ENCODE peak calls at places on chromosomes 5 and 9, in four cellular contexts. One of them, this sample, is unnamed.

GRCh38 chr5:135025730-135026644 is 8.0 kb downstream of the PITX1 start:
- DNase-seq in hippocampal formation: no peak
- DNase-seq in A549: no peak
- DNase-seq in tibial artery: no peak
- DNase-seq in this sample: no peak

GRCh38 chr5:67383451-67383850 is 186.9 kb upstream of the CD180 start:
- DNase-seq in hippocampal formation: no peak
- DNase-seq in A549: no peak
- DNase-seq in tibial artery: no peak
- DNase-seq in this sample: no peak

GRCh38 chr9:120978987-120979386 is 52.4 kb upstream of the TRAF1 start:
- DNase-seq in hippocampal formation: no peak
- DNase-seq in A549: no peak
- DNase-seq in tibial artery: no peak
- DNase-seq in this sample: no peak

GRCh38 chr5:141875795-141876627 is 2.2 kb downstream of the PCDH1 start:
- DNase-seq in hippocampal formation: no peak
- DNase-seq in A549: no peak
- DNase-seq in tibial artery: peak; percentile 73
- DNase-seq in this sample: peak; percentile 42

GRCh38 chr5:140259509-140259908 is 43.4 kb downstream of the PFDN1 start:
- DNase-seq in hippocampal formation: no peak
- DNase-seq in A549: no peak
- DNase-seq in tibial artery: no peak
- DNase-seq in this sample: no peak

GRCh38 chr5:106392766-106393165 is 1278.0 kb downstream of the EFNA5 start:
- DNase-seq in hippocampal formation: no peak
- DNase-seq in A549: no peak
- DNase-seq in tibial artery: no peak
- DNase-seq in this sample: no peak

GRCh38 chr5:160128632-160129031 is 9.4 kb upstream of the PWWP2A start:
- DNase-seq in hippocampal formation: no peak
- DNase-seq in A549: no peak
- DNase-seq in tibial artery: no peak
- DNase-seq in this sample: no peak

GRCh38 chr5:91074615-91075014 is 308.5 kb downstream of the ARRDC3 start:
- DNase-seq in hippocampal formation: no peak
- DNase-seq in A549: peak; percentile 12
- DNase-seq in tibial artery: no peak
- DNase-seq in this sample: no peak

GRCh38 chr9:128245293-128246151 is 30.3 kb downstream of the GOLGA2 start:
- DNase-seq in hippocampal formation: no peak
- DNase-seq in A549: no peak
- DNase-seq in tibial artery: no peak
- DNase-seq in this sample: no peak

GRCh38 chr5:142072488-142072887 is 36.1 kb upstream of the NDFIP1 start:
- DNase-seq in hippocampal formation: no peak
- DNase-seq in A549: no peak
- DNase-seq in tibial artery: no peak
- DNase-seq in this sample: no peak

GRCh38 chr5:34674226-34674625 is 18.1 kb downstream of the RAI14 start:
- DNase-seq in hippocampal formation: no peak
- DNase-seq in A549: no peak
- DNase-seq in tibial artery: no peak
- DNase-seq in this sample: no peak

GRCh38 chr5:93929146-93929545 is 187.7 kb upstream of the POU5F2 start:
- DNase-seq in hippocampal formation: no peak
- DNase-seq in A549: no peak
- DNase-seq in tibial artery: no peak
- DNase-seq in this sample: no peak

GRCh38 chr9:3541206-3541605 is 15.4 kb upstream of the RFX3 start:
- DNase-seq in hippocampal formation: no peak
- DNase-seq in A549: no peak
- DNase-seq in tibial artery: no peak
- DNase-seq in this sample: no peak

GRCh38 chr9:115952667-115953316 is 200.8 kb upstream of the PAPPA start:
- DNase-seq in hippocampal formation: no peak
- DNase-seq in A549: peak; percentile 84
- DNase-seq in tibial artery: no peak
- DNase-seq in this sample: no peak

GRCh38 chr9:109411069-109411761 is 86.9 kb downstream of the PTPN3 start:
- DNase-seq in hippocampal formation: no peak
- DNase-seq in A549: no peak
- DNase-seq in tibial artery: no peak
- DNase-seq in this sample: no peak

GRCh38 chr9:130186051-130186450 is 13.8 kb downstream of the NCS1 start:
- DNase-seq in hippocampal formation: no peak
- DNase-seq in A549: no peak
- DNase-seq in tibial artery: peak; percentile 85
- DNase-seq in this sample: no peak

GRCh38 chr5:71587709-71588532 is 781 bp downstream of the MCCC2 start:
- DNase-seq in hippocampal formation: no peak
- DNase-seq in A549: peak; percentile 7
- DNase-seq in tibial artery: no peak
- DNase-seq in this sample: peak; percentile 20

GRCh38 chr9:1100945-1101344 is 50.8 kb downstream of the DMRT2 start:
- DNase-seq in hippocampal formation: peak; percentile 27
- DNase-seq in A549: peak; percentile 40
- DNase-seq in tibial artery: no peak
- DNase-seq in this sample: peak; percentile 63

GRCh38 chr9:124242331-124243194 is 15.2 kb upstream of the NEK6 start:
- DNase-seq in hippocampal formation: no peak
- DNase-seq in A549: no peak
- DNase-seq in tibial artery: peak; percentile 64
- DNase-seq in this sample: peak; percentile 46

GRCh38 chr5:139108056-139108811 is 89.9 kb downstream of the SIL1 start:
- DNase-seq in hippocampal formation: no peak
- DNase-seq in A549: no peak
- DNase-seq in tibial artery: peak; percentile 83
- DNase-seq in this sample: no peak

This sample was measured in testis.